ENCODE peak calls at places on chromosomes 6 and 20, in ten cellular contexts. One of them, this sample, is unnamed.

GRCh38 chr6:160092602-160093001 is 29.0 kb upstream of the SLC22A1 start:
- DNase-seq in head of caudate nucleus: no peak
- DNase-seq in fibroblast of mammary gland: no peak
- DNase-seq in heart left ventricle: no peak
- DNase-seq in ureter: no peak
- DNase-seq in small intestine: no peak
- DNase-seq in tibial nerve: no peak
- DNase-seq in DMS53: no peak
- DNase-seq in iPS-NIHi11: no peak
- DNase-seq in activated B cell treated with CpG ODN at 0.5 μM for 24 hours: no peak
- DNase-seq in this sample: no peak

GRCh38 chr20:14117768-14118167 is 122.5 kb downstream of the MACROD2 start:
- DNase-seq in small intestine: no peak
- DNase-seq in activated B cell treated with CpG ODN at 0.5 μM for 24 hours: no peak
- DNase-seq in heart left ventricle: no peak
- DNase-seq in DMS53: no peak
- DNase-seq in ureter: no peak
- DNase-seq in head of caudate nucleus: no peak
- DNase-seq in iPS-NIHi11: no peak
- DNase-seq in tibial nerve: no peak
- DNase-seq in fibroblast of mammary gland: peak; percentile 7
- DNase-seq in this sample: no peak

GRCh38 chr20:60354181-60354580 is 396.0 kb downstream of the CDH26 start:
- DNase-seq in iPS-NIHi11: no peak
- DNase-seq in small intestine: peak; percentile 19
- DNase-seq in head of caudate nucleus: peak; percentile 32
- DNase-seq in tibial nerve: no peak
- DNase-seq in DMS53: no peak
- DNase-seq in ureter: no peak
- DNase-seq in heart left ventricle: no peak
- DNase-seq in fibroblast of mammary gland: no peak
- DNase-seq in activated B cell treated with CpG ODN at 0.5 μM for 24 hours: no peak
- DNase-seq in this sample: no peak

GRCh38 chr20:39072653-39073052 is 110.5 kb downstream of the DHX35 start:
- DNase-seq in activated B cell treated with CpG ODN at 0.5 μM for 24 hours: no peak
- DNase-seq in tibial nerve: no peak
- DNase-seq in heart left ventricle: no peak
- DNase-seq in DMS53: no peak
- DNase-seq in small intestine: no peak
- DNase-seq in iPS-NIHi11: no peak
- DNase-seq in fibroblast of mammary gland: no peak
- DNase-seq in ureter: no peak
- DNase-seq in head of caudate nucleus: no peak
- DNase-seq in this sample: no peak

GRCh38 chr6:46014511-46015118 is 1.0 kb downstream of the CLIC5 start:
- DNase-seq in fibroblast of mammary gland: no peak
- DNase-seq in activated B cell treated with CpG ODN at 0.5 μM for 24 hours: no peak
- DNase-seq in head of caudate nucleus: peak; percentile 14
- DNase-seq in ureter: no peak
- DNase-seq in heart left ventricle: peak; percentile 67
- DNase-seq in DMS53: no peak
- DNase-seq in small intestine: peak; percentile 43
- DNase-seq in iPS-NIHi11: peak; percentile 61
- DNase-seq in tibial nerve: no peak
- DNase-seq in this sample: peak; percentile 18

GRCh38 chr6:43668151-43669028 is 19.2 kb downstream of the MRPS18A start:
- DNase-seq in iPS-NIHi11: peak; percentile 90
- DNase-seq in DMS53: peak; percentile 91
- DNase-seq in tibial nerve: no peak
- DNase-seq in ureter: peak; percentile 93
- DNase-seq in heart left ventricle: peak; percentile 58
- DNase-seq in small intestine: peak; percentile 57
- DNase-seq in fibroblast of mammary gland: peak; percentile 49
- DNase-seq in head of caudate nucleus: peak; percentile 78
- DNase-seq in activated B cell treated with CpG ODN at 0.5 μM for 24 hours: peak; percentile 43
- DNase-seq in this sample: peak; percentile 58

GRCh38 chr20:13024581-13024980 is 15.8 kb downstream of the SPTLC3 start:
- DNase-seq in heart left ventricle: no peak
- DNase-seq in activated B cell treated with CpG ODN at 0.5 μM for 24 hours: no peak
- DNase-seq in fibroblast of mammary gland: peak; percentile 64
- DNase-seq in tibial nerve: no peak
- DNase-seq in iPS-NIHi11: no peak
- DNase-seq in head of caudate nucleus: no peak
- DNase-seq in DMS53: no peak
- DNase-seq in ureter: no peak
- DNase-seq in small intestine: no peak
- DNase-seq in this sample: no peak

GRCh38 chr6:1190361-1190760 is 121.5 kb upstream of the FOXQ1 start:
- DNase-seq in tibial nerve: no peak
- DNase-seq in fibroblast of mammary gland: peak; percentile 89
- DNase-seq in activated B cell treated with CpG ODN at 0.5 μM for 24 hours: no peak
- DNase-seq in head of caudate nucleus: no peak
- DNase-seq in iPS-NIHi11: peak; percentile 39
- DNase-seq in DMS53: peak; percentile 22
- DNase-seq in small intestine: no peak
- DNase-seq in ureter: no peak
- DNase-seq in heart left ventricle: no peak
- DNase-seq in this sample: no peak

GRCh38 chr6:36154286-36154685 is 24.0 kb downstream of the MAPK13 start:
- DNase-seq in ureter: no peak
- DNase-seq in head of caudate nucleus: no peak
- DNase-seq in heart left ventricle: no peak
- DNase-seq in activated B cell treated with CpG ODN at 0.5 μM for 24 hours: no peak
- DNase-seq in small intestine: no peak
- DNase-seq in tibial nerve: no peak
- DNase-seq in fibroblast of mammary gland: no peak
- DNase-seq in iPS-NIHi11: no peak
- DNase-seq in DMS53: peak; percentile 13
- DNase-seq in this sample: no peak

GRCh38 chr6:26020983-26021349 is 58.4 kb downstream of the TRIM38 start:
- DNase-seq in heart left ventricle: peak; percentile 48
- DNase-seq in fibroblast of mammary gland: peak; percentile 82
- DNase-seq in iPS-NIHi11: no peak
- DNase-seq in head of caudate nucleus: peak; percentile 27
- DNase-seq in tibial nerve: peak; percentile 56
- DNase-seq in small intestine: peak; percentile 64
- DNase-seq in DMS53: peak; percentile 95
- DNase-seq in activated B cell treated with CpG ODN at 0.5 μM for 24 hours: peak; percentile 51
- DNase-seq in ureter: peak; percentile 67
- DNase-seq in this sample: peak; percentile 57

GRCh38 chr20:49915118-49915379 is 280 bp downstream of the SPATA2 start:
- DNase-seq in fibroblast of mammary gland: no peak
- DNase-seq in activated B cell treated with CpG ODN at 0.5 μM for 24 hours: no peak
- DNase-seq in ureter: no peak
- DNase-seq in DMS53: no peak
- DNase-seq in head of caudate nucleus: no peak
- DNase-seq in heart left ventricle: no peak
- DNase-seq in tibial nerve: no peak
- DNase-seq in iPS-NIHi11: no peak
- DNase-seq in small intestine: no peak
- DNase-seq in this sample: no peak

GRCh38 chr6:139165324-139165723 is 30.4 kb downstream of the HECA start:
- DNase-seq in fibroblast of mammary gland: no peak
- DNase-seq in activated B cell treated with CpG ODN at 0.5 μM for 24 hours: no peak
- DNase-seq in head of caudate nucleus: no peak
- DNase-seq in DMS53: no peak
- DNase-seq in small intestine: no peak
- DNase-seq in iPS-NIHi11: no peak
- DNase-seq in tibial nerve: no peak
- DNase-seq in heart left ventricle: no peak
- DNase-seq in ureter: no peak
- DNase-seq in this sample: no peak

GRCh38 chr6:90914312-90914711 is 327.4 kb upstream of the MAP3K7 start:
- DNase-seq in DMS53: no peak
- DNase-seq in fibroblast of mammary gland: no peak
- DNase-seq in small intestine: no peak
- DNase-seq in head of caudate nucleus: no peak
- DNase-seq in activated B cell treated with CpG ODN at 0.5 μM for 24 hours: no peak
- DNase-seq in ureter: no peak
- DNase-seq in heart left ventricle: no peak
- DNase-seq in iPS-NIHi11: no peak
- DNase-seq in tibial nerve: no peak
- DNase-seq in this sample: no peak

GRCh38 chr6:145457556-145457955 is 277.8 kb downstream of the EPM2A start:
- DNase-seq in fibroblast of mammary gland: no peak
- DNase-seq in tibial nerve: no peak
- DNase-seq in activated B cell treated with CpG ODN at 0.5 μM for 24 hours: no peak
- DNase-seq in ureter: no peak
- DNase-seq in iPS-NIHi11: no peak
- DNase-seq in small intestine: no peak
- DNase-seq in DMS53: no peak
- DNase-seq in heart left ventricle: no peak
- DNase-seq in head of caudate nucleus: no peak
- DNase-seq in this sample: no peak

GRCh38 chr6:147040041-147040440 is 164.2 kb upstream of the STXBP5 start:
- DNase-seq in DMS53: no peak
- DNase-seq in head of caudate nucleus: no peak
- DNase-seq in small intestine: no peak
- DNase-seq in activated B cell treated with CpG ODN at 0.5 μM for 24 hours: no peak
- DNase-seq in tibial nerve: no peak
- DNase-seq in ureter: no peak
- DNase-seq in iPS-NIHi11: no peak
- DNase-seq in heart left ventricle: no peak
- DNase-seq in fibroblast of mammary gland: peak; percentile 37
- DNase-seq in this sample: no peak

GRCh38 chr20:38723982-38724602 is at the start of gene SLC32A1:
- DNase-seq in small intestine: no peak
- DNase-seq in tibial nerve: no peak
- DNase-seq in ureter: no peak
- DNase-seq in DMS53: no peak
- DNase-seq in activated B cell treated with CpG ODN at 0.5 μM for 24 hours: peak; percentile 22
- DNase-seq in iPS-NIHi11: peak; percentile 71
- DNase-seq in fibroblast of mammary gland: no peak
- DNase-seq in head of caudate nucleus: peak; percentile 72
- DNase-seq in heart left ventricle: no peak
- DNase-seq in this sample: no peak

GRCh38 chr20:16528078-16528477 is 45.2 kb downstream of the KIF16B start:
- DNase-seq in ureter: peak; percentile 66
- DNase-seq in fibroblast of mammary gland: peak; percentile 97
- DNase-seq in small intestine: peak; percentile 94
- DNase-seq in heart left ventricle: no peak
- DNase-seq in tibial nerve: no peak
- DNase-seq in iPS-NIHi11: no peak
- DNase-seq in head of caudate nucleus: no peak
- DNase-seq in DMS53: peak; percentile 97
- DNase-seq in activated B cell treated with CpG ODN at 0.5 μM for 24 hours: no peak
- DNase-seq in this sample: peak; percentile 43

GRCh38 chr6:53066059-53066406 is 829 bp downstream of the FBXO9 start:
- DNase-seq in heart left ventricle: peak; percentile 58
- DNase-seq in DMS53: peak; percentile 59
- DNase-seq in activated B cell treated with CpG ODN at 0.5 μM for 24 hours: peak; percentile 26
- DNase-seq in tibial nerve: no peak
- DNase-seq in small intestine: peak; percentile 40
- DNase-seq in head of caudate nucleus: peak; percentile 46
- DNase-seq in iPS-NIHi11: peak; percentile 25
- DNase-seq in ureter: peak; percentile 58
- DNase-seq in fibroblast of mammary gland: peak; percentile 41
- DNase-seq in this sample: peak; percentile 55

GRCh38 chr6:162750776-162751175 is 23.0 kb downstream of the PACRG start:
- DNase-seq in iPS-NIHi11: no peak
- DNase-seq in heart left ventricle: no peak
- DNase-seq in tibial nerve: no peak
- DNase-seq in DMS53: peak; percentile 82
- DNase-seq in activated B cell treated with CpG ODN at 0.5 μM for 24 hours: no peak
- DNase-seq in small intestine: no peak
- DNase-seq in ureter: no peak
- DNase-seq in head of caudate nucleus: no peak
- DNase-seq in fibroblast of mammary gland: peak; percentile 62
- DNase-seq in this sample: no peak

GRCh38 chr6:41427642-41428401 is 92.4 kb downstream of the NCR2 start:
- DNase-seq in small intestine: peak; percentile 64
- DNase-seq in activated B cell treated with CpG ODN at 0.5 μM for 24 hours: peak; percentile 59
- DNase-seq in iPS-NIHi11: peak; percentile 79
- DNase-seq in fibroblast of mammary gland: no peak
- DNase-seq in heart left ventricle: peak; percentile 47
- DNase-seq in head of caudate nucleus: peak; percentile 65
- DNase-seq in ureter: peak; percentile 53
- DNase-seq in tibial nerve: no peak
- DNase-seq in DMS53: peak; percentile 87
- DNase-seq in this sample: peak; percentile 40

GRCh38 chr6:7237653-7238190 is 75.3 kb downstream of the SSR1 start:
- DNase-seq in activated B cell treated with CpG ODN at 0.5 μM for 24 hours: no peak
- DNase-seq in iPS-NIHi11: no peak
- DNase-seq in fibroblast of mammary gland: peak; percentile 17
- DNase-seq in heart left ventricle: no peak
- DNase-seq in tibial nerve: no peak
- DNase-seq in small intestine: no peak
- DNase-seq in head of caudate nucleus: no peak
- DNase-seq in ureter: no peak
- DNase-seq in DMS53: no peak
- DNase-seq in this sample: no peak

GRCh38 chr6:129774697-129775447 is 64.9 kb upstream of the ARHGAP18 start:
- DNase-seq in iPS-NIHi11: peak; percentile 77
- DNase-seq in fibroblast of mammary gland: peak; percentile 86
- DNase-seq in activated B cell treated with CpG ODN at 0.5 μM for 24 hours: no peak
- DNase-seq in tibial nerve: peak; percentile 66
- DNase-seq in heart left ventricle: peak; percentile 60
- DNase-seq in small intestine: peak; percentile 77
- DNase-seq in DMS53: peak; percentile 90
- DNase-seq in head of caudate nucleus: peak; percentile 82
- DNase-seq in ureter: peak; percentile 60
- DNase-seq in this sample: peak; percentile 85

GRCh38 chr6:28211840-28212509 is 13.1 kb upstream of the ZSCAN9 start:
- DNase-seq in DMS53: no peak
- DNase-seq in tibial nerve: no peak
- DNase-seq in iPS-NIHi11: no peak
- DNase-seq in fibroblast of mammary gland: no peak
- DNase-seq in ureter: no peak
- DNase-seq in heart left ventricle: no peak
- DNase-seq in small intestine: no peak
- DNase-seq in activated B cell treated with CpG ODN at 0.5 μM for 24 hours: no peak
- DNase-seq in head of caudate nucleus: no peak
- DNase-seq in this sample: no peak

GRCh38 chr20:21272279-21272678 is 30.9 kb upstream of the XRN2 start:
- DNase-seq in DMS53: no peak
- DNase-seq in activated B cell treated with CpG ODN at 0.5 μM for 24 hours: no peak
- DNase-seq in tibial nerve: no peak
- DNase-seq in heart left ventricle: no peak
- DNase-seq in small intestine: no peak
- DNase-seq in iPS-NIHi11: no peak
- DNase-seq in ureter: no peak
- DNase-seq in head of caudate nucleus: no peak
- DNase-seq in fibroblast of mammary gland: peak; percentile 32
- DNase-seq in this sample: no peak

GRCh38 chr6:109182590-109182989 is 87.3 kb downstream of the CEP57L1 start:
- DNase-seq in heart left ventricle: no peak
- DNase-seq in fibroblast of mammary gland: no peak
- DNase-seq in tibial nerve: no peak
- DNase-seq in iPS-NIHi11: no peak
- DNase-seq in ureter: no peak
- DNase-seq in head of caudate nucleus: peak; percentile 20
- DNase-seq in activated B cell treated with CpG ODN at 0.5 μM for 24 hours: no peak
- DNase-seq in DMS53: peak; percentile 32
- DNase-seq in small intestine: no peak
- DNase-seq in this sample: no peak

GRCh38 chr6:41887355-41887754 is 7.8 kb downstream of the USP49 start:
- DNase-seq in iPS-NIHi11: peak; percentile 12
- DNase-seq in head of caudate nucleus: no peak
- DNase-seq in heart left ventricle: no peak
- DNase-seq in tibial nerve: no peak
- DNase-seq in activated B cell treated with CpG ODN at 0.5 μM for 24 hours: no peak
- DNase-seq in small intestine: no peak
- DNase-seq in fibroblast of mammary gland: no peak
- DNase-seq in DMS53: no peak
- DNase-seq in ureter: no peak
- DNase-seq in this sample: no peak

GRCh38 chr20:4406627-4407026 is 315.1 kb upstream of the PRND start:
- DNase-seq in heart left ventricle: no peak
- DNase-seq in DMS53: no peak
- DNase-seq in iPS-NIHi11: no peak
- DNase-seq in activated B cell treated with CpG ODN at 0.5 μM for 24 hours: no peak
- DNase-seq in tibial nerve: no peak
- DNase-seq in fibroblast of mammary gland: peak; percentile 92
- DNase-seq in small intestine: no peak
- DNase-seq in head of caudate nucleus: peak; percentile 59
- DNase-seq in ureter: no peak
- DNase-seq in this sample: no peak

GRCh38 chr20:52806918-52807317 is 165.2 kb upstream of the TSHZ2 start:
- DNase-seq in DMS53: no peak
- DNase-seq in tibial nerve: no peak
- DNase-seq in iPS-NIHi11: no peak
- DNase-seq in ureter: no peak
- DNase-seq in head of caudate nucleus: no peak
- DNase-seq in small intestine: no peak
- DNase-seq in heart left ventricle: no peak
- DNase-seq in activated B cell treated with CpG ODN at 0.5 μM for 24 hours: no peak
- DNase-seq in fibroblast of mammary gland: no peak
- DNase-seq in this sample: no peak

This sample was measured in testis.